ENCODE peak calls at places on chromosomes 5 and 9, in four cellular contexts. E is neural progenitor cell, F is fibroblast of the aortic adventitia, T is HFFc6. P is an unnamed sample.

GRCh38 chr5:141806626-141807025 is 71.6 kb downstream of the PCDH1 start:
- DNase-seq in E (no peak), F (no peak), T (no peak), P (no peak)

GRCh38 chr5:34685485-34686197 is 29.5 kb downstream of the RAI14 start:
- DNase-seq in E (peak), F (peak), T (peak), P (peak)

GRCh38 chr5:170145462-170145861 is 39.8 kb downstream of the FOXI1 start:
- DNase-seq in E (no peak), F (no peak), T (no peak), P (peak)

GRCh38 chr5:167821669-167822068 is 469.8 kb upstream of the WWC1 start:
- DNase-seq in E (no peak), F (no peak), T (no peak), P (no peak)

GRCh38 chr9:134787601-134788531 is 92.7 kb upstream of the FCN2 start:
- DNase-seq in E (no peak), F (no peak), T (no peak), P (no peak)

GRCh38 chr5:33043598-33043997 is 332.5 kb downstream of the NPR3 start:
- DNase-seq in E (no peak), F (no peak), T (no peak), P (no peak)

GRCh38 chr5:137091473-137091872 is 407.7 kb downstream of the SPOCK1 start:
- DNase-seq in E (peak), F (no peak), T (peak), P (no peak)

GRCh38 chr9:94997727-94998126 is 271.2 kb downstream of the AOPEP start:
- DNase-seq in E (no peak), F (no peak), T (no peak), P (no peak)

GRCh38 chr5:72497823-72498222 is 9.4 kb downstream of the ZNF366 start:
- DNase-seq in E (no peak), F (no peak), T (no peak), P (no peak)

GRCh38 chr9:110814159-110814558 is 145.6 kb downstream of the MUSK start:
- DNase-seq in E (no peak), F (peak), T (no peak), P (no peak)

GRCh38 chr9:136045595-136046554 is 49.2 kb downstream of the NACC2 start:
- DNase-seq in E (no peak), F (no peak), T (no peak), P (no peak)

GRCh38 chr5:68407312-68408239 is 192.0 kb downstream of the PIK3R1 start:
- DNase-seq in E (no peak), F (no peak), T (no peak), P (no peak)

GRCh38 chr9:19976226-19976625 is 187.4 kb upstream of the SLC24A2 start:
- DNase-seq in E (no peak), F (no peak), T (no peak), P (no peak)

GRCh38 chr5:127754259-127754658 is 51.1 kb downstream of the CCDC192 start:
- DNase-seq in E (no peak), F (peak), T (peak), P (no peak)

GRCh38 chr5:12358371-12359090 is 454.3 kb upstream of the CTNND2 start:
- DNase-seq in E (no peak), F (no peak), T (no peak), P (no peak)

GRCh38 chr9:120735009-120735408 is 20.7 kb upstream of the MEGF9 start:
- DNase-seq in E (no peak), F (peak), T (no peak), P (no peak)

GRCh38 chr5:127042593-127042992 is 12.2 kb upstream of the MARCHF3 start:
- DNase-seq in E (peak), F (peak), T (peak), P (no peak)

GRCh38 chr5:94111209-94112004 is 370.0 kb upstream of the POU5F2 start:
- DNase-seq in E (peak), F (peak), T (peak), P (peak)
- TF ChIP-seq CTCF in E (peak), F (peak), T (peak), P (no peak)

DNA sequence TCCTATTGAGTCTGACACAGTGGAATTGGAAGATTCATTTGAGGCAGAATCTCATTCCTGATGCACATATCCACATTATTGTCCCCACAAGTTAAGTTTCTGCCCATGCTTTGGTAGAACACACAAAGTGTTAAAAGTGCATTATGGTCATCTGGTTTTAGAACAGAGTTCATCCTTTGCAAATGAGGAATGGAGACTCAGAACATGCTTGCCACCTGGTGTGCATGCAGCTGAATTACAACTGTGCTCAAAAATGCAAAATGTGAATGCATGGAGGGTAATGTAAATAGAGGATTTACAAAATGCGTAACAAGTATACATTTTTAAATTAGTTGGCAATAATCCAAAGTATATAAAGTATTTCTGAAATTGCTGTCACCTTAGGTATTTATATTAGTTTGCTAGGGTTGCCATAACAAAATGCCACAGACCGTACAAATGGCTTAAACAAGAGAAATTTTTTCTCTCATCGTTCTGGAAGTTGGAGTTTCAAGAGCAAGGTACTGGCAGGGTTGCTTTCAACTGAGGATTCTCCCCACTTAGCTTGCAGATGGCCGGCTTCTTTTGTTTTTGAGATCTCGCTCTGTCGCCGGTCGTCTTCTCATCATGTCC is 671.1 kb downstream of the TAF11L14 start:
- DNase-seq in E (peak), F (peak), T (peak), P (peak)
- TF ChIP-seq CTCF in E (peak), F (peak), T (peak), P (peak)

GRCh38 chr9:137462396-137463193 is 3.5 kb upstream of the NSMF start:
- DNase-seq in E (no peak), F (no peak), T (no peak), P (no peak)

GRCh38 chr9:137464291-137464999 is 5.3 kb upstream of the NSMF start:
- DNase-seq in E (no peak), F (no peak), T (no peak), P (no peak)

GRCh38 chr9:137463931-137464290 is 4.8 kb upstream of the NSMF start:
- DNase-seq in E (no peak), F (no peak), T (no peak), P (no peak)

GRCh38 chr9:137461663-137462395 is 2.7 kb upstream of the NSMF start:
- DNase-seq in E (peak), F (no peak), T (peak), P (peak)

DNA sequence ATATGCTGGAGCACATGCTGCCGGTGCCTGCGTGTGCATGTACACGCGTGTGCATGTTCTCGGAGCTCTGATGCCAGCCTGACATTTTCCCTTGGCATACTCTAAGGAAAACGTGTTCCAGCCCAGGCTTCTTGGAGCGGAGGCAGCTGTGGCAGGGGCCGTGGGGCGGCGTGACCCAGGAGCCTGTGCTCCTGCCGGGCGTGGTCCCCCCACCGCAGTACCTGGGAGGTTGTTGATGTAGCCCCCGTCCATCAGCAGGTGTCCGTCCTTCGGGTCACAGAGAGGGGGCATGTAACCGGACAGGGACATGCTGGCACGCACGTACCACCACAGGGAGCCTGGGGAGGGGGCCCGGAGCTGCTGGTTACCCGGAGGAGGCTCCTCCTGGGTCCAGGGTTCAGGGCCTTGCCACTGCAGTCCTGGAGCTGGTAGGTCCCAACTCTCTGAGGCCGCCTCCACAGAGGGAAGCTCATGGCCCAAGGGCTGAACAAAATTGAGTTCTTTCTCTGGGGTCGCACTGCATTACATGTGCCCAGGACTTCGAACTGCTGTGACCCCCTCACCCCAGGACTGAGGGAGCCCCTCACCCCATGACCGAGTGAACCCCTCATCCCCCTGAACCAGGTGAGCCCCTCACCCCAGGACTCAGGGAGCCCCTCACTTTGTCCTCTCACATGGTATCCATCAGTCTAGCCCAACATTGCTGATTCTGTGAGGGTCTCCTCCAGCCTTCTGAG is 4.2 kb upstream of the NSMF start:
- DNase-seq in E (no peak), F (no peak), T (no peak), P (no peak)
- TF ChIP-seq CTCF in E (no peak), F (no peak), T (no peak), P (no peak)

GRCh38 chr5:76544268-76544926 is 78.8 kb downstream of the F2RL2 start:
- DNase-seq in E (peak), F (peak), T (peak), P (peak)
- TF ChIP-seq CTCF in E (peak), F (peak), T (peak), P (peak)

GRCh38 chr9:72365525-72366256 is 683 bp upstream of the ZFAND5 start:
- DNase-seq in E (peak), F (peak), T (peak), P (peak)
- TF ChIP-seq CTCF in E (peak), F (peak), T (peak), P (no peak)

GRCh38 chr5:31639488-31640011 is 619 bp downstream of the PDZD2 start:
- DNase-seq in E (peak), F (no peak), T (no peak), P (no peak)

GRCh38 chr5:31640024-31640423 is 1.1 kb downstream of the PDZD2 start:
- DNase-seq in E (peak), F (no peak), T (no peak), P (no peak)

GRCh38 chr5:31637851-31638250 is 1.1 kb upstream of the PDZD2 start:
- DNase-seq in E (no peak), F (no peak), T (no peak), P (no peak)

GRCh38 chr5:31638286-31638685 is 645 bp upstream of the PDZD2 start:
- DNase-seq in E (peak), F (peak), T (no peak), P (no peak)

GRCh38 chr5:31638748-31639418 is at the start of gene PDZD2:
- DNase-seq in E (peak), F (peak), T (peak), P (peak)
- TF ChIP-seq CTCF in E (peak), F (peak), T (peak), P (peak)

GRCh38 chr5:159257007-159257406 is 6.1 kb upstream of the UBLCP1 start:
- DNase-seq in E (no peak), F (no peak), T (no peak), P (no peak)

GRCh38 chr5:159262859-159263568 is at the start of gene UBLCP1:
- DNase-seq in E (peak), F (peak), T (peak), P (peak)

GRCh38 chr5:159262472-159262858 is 625 bp upstream of the UBLCP1 start:
- DNase-seq in E (no peak), F (peak), T (peak), P (peak)

GRCh38 chr5:159258361-159258760 is 4.7 kb upstream of the UBLCP1 start:
- DNase-seq in E (no peak), F (no peak), T (no peak), P (no peak)

GRCh38 chr5:159257629-159258283 is 5.3 kb upstream of the UBLCP1 start:
- DNase-seq in E (peak), F (no peak), T (no peak), P (no peak)
- TF ChIP-seq CTCF in E (no peak), F (peak), T (peak), P (no peak)

GRCh38 chr9:77793909-77794308 is 145.8 kb upstream of the GNA14 start:
- DNase-seq in E (no peak), F (peak), T (peak), P (no peak)
- TF ChIP-seq CTCF in E (no peak), F (peak), T (peak), P (no peak)

DNA sequence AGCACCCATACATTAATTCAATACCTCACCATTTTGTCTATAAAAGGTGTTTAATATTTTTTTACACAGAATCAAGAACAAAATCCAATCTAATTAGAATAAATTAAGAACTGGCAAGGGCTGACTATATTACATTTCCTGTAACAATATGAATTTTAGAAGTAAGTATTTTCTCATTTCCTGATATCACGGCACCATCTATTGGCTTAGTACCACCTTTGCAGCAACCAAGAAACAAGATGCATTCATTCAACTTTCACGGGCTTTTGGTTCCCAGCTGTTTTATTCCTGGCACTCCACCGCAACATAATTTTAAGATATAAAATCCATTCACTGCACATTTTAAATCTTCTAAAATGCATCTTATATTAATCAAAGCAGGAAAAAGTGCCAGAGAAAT is 20.6 kb downstream of the PSMB7 start:
- DNase-seq in E (no peak), F (no peak), T (no peak), P (no peak)
- TF ChIP-seq CTCF in E (peak), F (no peak), T (no peak), P (peak)

P was measured in A549.